ENCODE peak calls at places on chromosomes 11 and 22, in six cellular contexts. One of them, this sample, is unnamed.

GRCh38 chr11:7254731-7255291 is 3.1 kb downstream of the SYT9 start:
- DNase-seq in spleen: no peak
- DNase-seq in C1 segment of cervical spinal cord: no peak
- DNase-seq in fibroblast of pulmonary artery: no peak
- DNase-seq in 8988T: no peak
- DNase-seq in ovary: no peak
- DNase-seq in this sample: no peak

GRCh38 chr11:73323464-73323863 is 15.4 kb downstream of the ARHGEF17 start:
- DNase-seq in C1 segment of cervical spinal cord: no peak
- DNase-seq in spleen: peak
- DNase-seq in 8988T: no peak
- DNase-seq in ovary: peak
- DNase-seq in fibroblast of pulmonary artery: peak
- DNase-seq in this sample: no peak

GRCh38 chr11:114162719-114163123 is 103.2 kb downstream of the ZBTB16 start:
- DNase-seq in spleen: no peak
- DNase-seq in ovary: peak
- DNase-seq in C1 segment of cervical spinal cord: peak
- DNase-seq in 8988T: peak
- DNase-seq in fibroblast of pulmonary artery: peak
- DNase-seq in this sample: peak

GRCh38 chr11:72609045-72609444 is 65.2 kb downstream of the PDE2A start:
- DNase-seq in 8988T: no peak
- DNase-seq in fibroblast of pulmonary artery: peak
- DNase-seq in ovary: no peak
- DNase-seq in spleen: no peak
- DNase-seq in C1 segment of cervical spinal cord: no peak
- DNase-seq in this sample: no peak

GRCh38 chr22:31243339-31244043 is 31.4 kb downstream of the LIMK2 start:
- DNase-seq in spleen: no peak
- DNase-seq in fibroblast of pulmonary artery: peak
- DNase-seq in 8988T: no peak
- DNase-seq in ovary: no peak
- DNase-seq in C1 segment of cervical spinal cord: no peak
- DNase-seq in this sample: no peak

GRCh38 chr22:24379536-24379935 is 47.9 kb upstream of the ADORA2A start:
- DNase-seq in C1 segment of cervical spinal cord: no peak
- DNase-seq in fibroblast of pulmonary artery: no peak
- DNase-seq in spleen: no peak
- DNase-seq in 8988T: no peak
- DNase-seq in ovary: no peak
- DNase-seq in this sample: no peak

GRCh38 chr11:43738600-43739409 is 58.3 kb downstream of the HSD17B12 start:
- DNase-seq in C1 segment of cervical spinal cord: no peak
- DNase-seq in 8988T: no peak
- DNase-seq in spleen: no peak
- DNase-seq in fibroblast of pulmonary artery: peak
- DNase-seq in ovary: no peak
- DNase-seq in this sample: peak

GRCh38 chr22:36292823-36293530 is 40.0 kb downstream of the APOL1 start:
- DNase-seq in ovary: no peak
- DNase-seq in fibroblast of pulmonary artery: no peak
- DNase-seq in C1 segment of cervical spinal cord: no peak
- DNase-seq in spleen: peak
- DNase-seq in 8988T: no peak
- DNase-seq in this sample: no peak

GRCh38 chr22:49935561-49935960 is 17.1 kb downstream of the CRELD2 start:
- DNase-seq in fibroblast of pulmonary artery: peak
- DNase-seq in C1 segment of cervical spinal cord: no peak
- DNase-seq in 8988T: no peak
- DNase-seq in spleen: no peak
- DNase-seq in ovary: no peak
- DNase-seq in this sample: no peak

GRCh38 chr11:43825217-43825816 is 55.3 kb upstream of the ALKBH3 start:
- DNase-seq in C1 segment of cervical spinal cord: no peak
- DNase-seq in spleen: no peak
- DNase-seq in 8988T: no peak
- DNase-seq in fibroblast of pulmonary artery: peak
- DNase-seq in ovary: no peak
- DNase-seq in this sample: no peak

GRCh38 chr11:123413636-123414035 is 16.4 kb upstream of the GRAMD1B start:
- DNase-seq in fibroblast of pulmonary artery: peak
- DNase-seq in 8988T: no peak
- DNase-seq in C1 segment of cervical spinal cord: no peak
- DNase-seq in spleen: no peak
- DNase-seq in ovary: no peak
- DNase-seq in this sample: no peak

GRCh38 chr11:57424802-57425564 is 1.9 kb downstream of the SLC43A3 start:
- DNase-seq in spleen: peak
- DNase-seq in fibroblast of pulmonary artery: peak
- DNase-seq in ovary: peak
- DNase-seq in C1 segment of cervical spinal cord: peak
- DNase-seq in 8988T: peak
- DNase-seq in this sample: no peak

GRCh38 chr11:35549787-35550186 is 24.4 kb upstream of the PAMR1 start:
- DNase-seq in fibroblast of pulmonary artery: peak
- DNase-seq in ovary: no peak
- DNase-seq in C1 segment of cervical spinal cord: no peak
- DNase-seq in 8988T: no peak
- DNase-seq in spleen: no peak
- DNase-seq in this sample: no peak

GRCh38 chr11:104163100-104164027 is 583 bp downstream of the PDGFD start:
- DNase-seq in 8988T: peak
- DNase-seq in fibroblast of pulmonary artery: peak
- DNase-seq in spleen: peak
- DNase-seq in ovary: peak
- DNase-seq in C1 segment of cervical spinal cord: no peak
- DNase-seq in this sample: peak

This sample was measured in HuH-7.5.